ENCODE peak calls at places on chromosomes 7 and 10, in seven cellular contexts. C, S, R, P, G, N and D are unnamed samples.

GRCh38 chr7:38178695-38179344 is 775 bp downstream of the STARD3NL start:
- DNase-seq in S (no peak), C (no peak), P (no peak), R (no peak), N (no peak), G (peak), D (no peak)

GRCh38 chr7:102284399-102284798 is 2.3 kb upstream of the SH2B2 start:
- DNase-seq in R (no peak), G (peak), C (no peak), S (no peak), P (no peak), N (no peak), D (no peak)

GRCh38 chr7:131548371-131548770 is 8.1 kb downstream of the PODXL start:
- DNase-seq in P (no peak), C (no peak), R (no peak), G (no peak), N (no peak), S (no peak), D (no peak)

GRCh38 chr10:80444124-80444523 is 10.0 kb upstream of the TSPAN14 start:
- DNase-seq in S (no peak), N (no peak), G (no peak), C (no peak), R (no peak), P (no peak), D (no peak)

GRCh38 chr7:47739301-47739870 is 157.5 kb upstream of the TNS3 start:
- DNase-seq in S (no peak), R (no peak), G (no peak), N (no peak), C (no peak), P (no peak), D (no peak)

GRCh38 chr7:76293407-76293901 is 9.0 kb upstream of the HSPB1 start:
- DNase-seq in P (no peak), C (no peak), R (no peak), N (no peak), S (no peak), G (peak), D (no peak)

GRCh38 chr10:129321727-129322126 is 145.3 kb upstream of the MGMT start:
- DNase-seq in P (no peak), C (no peak), R (no peak), S (no peak), N (no peak), G (no peak), D (no peak)

GRCh38 chr7:15457959-15458955 is 103.6 kb downstream of the AGMO start:
- DNase-seq in S (no peak), C (no peak), R (no peak), G (no peak), N (peak), P (peak), D (no peak)

GRCh38 chr10:33132626-33133025 is 174.6 kb upstream of the ITGB1 start:
- DNase-seq in P (no peak), S (no peak), C (no peak), G (peak), R (peak), N (no peak), D (no peak)

GRCh38 chr7:120924837-120925236 is 25.7 kb upstream of the ING3 start:
- DNase-seq in N (no peak), G (no peak), C (no peak), R (no peak), S (no peak), P (no peak), D (no peak)

GRCh38 chr10:121702351-121703320 is 104.4 kb upstream of the FGFR2 start:
- DNase-seq in R (no peak), G (no peak), S (no peak), C (no peak), P (peak), N (peak), D (no peak)

GRCh38 chr7:70951271-70951962 is 180.5 kb upstream of the GALNT17 start:
- DNase-seq in S (no peak), R (no peak), G (no peak), N (no peak), C (no peak), P (no peak), D (no peak)

GRCh38 chr10:80515511-80515910 is 22.2 kb upstream of the SH2D4B start:
- DNase-seq in N (no peak), S (no peak), P (no peak), G (no peak), R (no peak), C (no peak), D (no peak)

GRCh38 chr7:79454325-79454960 is 976 bp upstream of the MAGI2 start:
- DNase-seq in S (no peak), N (peak), R (peak), G (no peak), C (no peak), P (peak), D (peak)

GRCh38 chr10:102650655-102651454 is 6.6 kb downstream of the TRIM8 start:
- DNase-seq in S (no peak), P (no peak), C (no peak), G (no peak), R (no peak), N (no peak), D (no peak)

GRCh38 chr7:49766966-49767365 is 6.5 kb upstream of the VWC2 start:
- DNase-seq in S (no peak), P (no peak), C (no peak), R (no peak), G (no peak), N (no peak), D (no peak)

GRCh38 chr7:5695037-5695708 is 86.3 kb downstream of the RNF216 start:
- DNase-seq in R (no peak), N (peak), C (peak), G (no peak), P (peak), S (no peak), D (no peak)

GRCh38 chr7:93817561-93817960 is 73.0 kb downstream of the TFPI2 start:
- DNase-seq in P (no peak), C (no peak), S (no peak), R (no peak), N (peak), G (peak), D (no peak)

GRCh38 chr7:135768990-135769389 is 20.4 kb upstream of the FAM180A start:
- DNase-seq in C (no peak), G (no peak), R (no peak), N (no peak), P (no peak), S (no peak), D (peak)

GRCh38 chr7:158810846-158811245 is 18.5 kb downstream of the ESYT2 start:
- DNase-seq in P (no peak), S (no peak), N (no peak), C (no peak), G (no peak), R (no peak), D (no peak)

GRCh38 chr10:31154996-31155395 is 123.3 kb upstream of the ZNF438 start:
- DNase-seq in C (no peak), P (no peak), R (no peak), G (no peak), S (no peak), N (no peak), D (no peak)